ENCODE peak calls at places on chromosomes 16 and 17, in four cellular contexts. B, A, E and O are unnamed samples. For H3K36me3, the result is how much of the 10 kb centered on the place peaks cover.

GRCh38 chr17:42361781-42362186 is 26.5 kb downstream of the STAT3 start:
- DNase-seq in A (no peak), E (peak), B (no peak), O (peak)

GRCh38 chr16:1929578-1930337 is 11.5 kb upstream of the HS3ST6 start:
- DNase-seq in A (peak), E (peak), B (peak), O (peak)

GRCh38 chr17:21042434-21043295 is at the start of gene USP22:
- DNase-seq in B (peak), A (no peak), E (no peak), O (peak)

GRCh38 chr16:88865742-88866141 is 718 bp downstream of the PABPN1L start:
- DNase-seq in A (no peak), B (no peak), E (no peak), O (no peak)

GRCh38 chr17:58452738-58453137 is 35.4 kb upstream of the RNF43 start:
- DNase-seq in B (no peak), A (no peak), E (no peak), O (no peak)

GRCh38 chr17:66992911-66993310 is 28.4 kb downstream of the CACNG4 start:
- DNase-seq in B (no peak), A (no peak), E (no peak), O (no peak)

GRCh38 chr16:49452568-49452967 is 79.0 kb downstream of the C16orf78 start:
- DNase-seq in E (no peak), B (no peak), A (no peak), O (no peak)

GRCh38 chr17:74738051-74738996 is 1.3 kb downstream of the RAB37 start:
- DNase-seq in E (peak), A (peak), B (peak), O (no peak)

GRCh38 chr16:24645739-24646645 is 83.5 kb upstream of the TNRC6A start:
- DNase-seq in A (peak), B (peak), E (no peak), O (no peak)

GRCh38 chr16:476039-476438 is 50.6 kb downstream of the RAB11FIP3 start:
- DNase-seq in E (peak), B (no peak), A (no peak), O (no peak)

GRCh38 chr17:70166571-70166970 is 2.8 kb upstream of the KCNJ2 start:
- DNase-seq in E (no peak), B (no peak), A (no peak), O (no peak)

GRCh38 chr16:17784073-17784472 is 313.3 kb upstream of the XYLT1 start:
- DNase-seq in B (no peak), A (peak), E (no peak), O (no peak)

GRCh38 chr16:84844561-84845495 is 25.0 kb downstream of the CRISPLD2 start:
- DNase-seq in A (no peak), E (no peak), B (no peak), O (no peak)

GRCh38 chr17:74116087-74116717 is 87.3 kb upstream of the RPL38 start:
- DNase-seq in A (peak), B (no peak), E (no peak), O (no peak)

GRCh38 chr16:12171706-12172105 is 195.2 kb downstream of the SNX29 start:
- DNase-seq in B (no peak), E (no peak), A (no peak), O (no peak)

DNA sequence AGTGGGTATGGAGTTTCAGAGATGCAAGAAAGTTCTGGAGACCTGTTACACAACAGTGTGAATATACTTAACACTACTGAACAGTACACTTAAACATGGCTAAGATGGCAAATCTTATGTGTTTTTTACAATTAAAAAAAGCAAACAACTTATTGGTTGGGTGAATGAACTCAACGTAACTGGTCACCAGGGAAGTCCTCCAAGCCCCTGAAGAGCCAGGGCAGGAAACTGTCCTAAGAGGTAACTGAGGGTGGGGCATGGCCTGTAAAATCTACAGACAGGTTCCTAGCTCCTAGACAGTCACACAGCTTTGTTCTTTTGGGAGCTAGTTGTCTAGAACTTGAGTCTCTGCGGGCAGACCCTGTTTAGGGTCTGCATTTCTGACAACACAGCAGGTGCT is 10.3 kb downstream of the CSF3 start:
- DNase-seq in B (no peak), E (no peak), A (no peak), O (no peak)
- H3K36me3 ChIP-seq in B (under half), E (under half), A (under half), O (half or more)

GRCh38 chr16:80576343-80576912 is 35.6 kb downstream of the DYNLRB2 start:
- DNase-seq in A (no peak), B (no peak), E (no peak), O (no peak)

GRCh38 chr16:80577485-80578280 is 36.9 kb downstream of the DYNLRB2 start:
- DNase-seq in B (peak), E (no peak), A (peak), O (no peak)

GRCh38 chr16:80583466-80583865 is 42.7 kb downstream of the DYNLRB2 start:
- DNase-seq in E (no peak), B (peak), A (no peak), O (peak)

GRCh38 chr16:80585764-80586163 is 45.0 kb downstream of the DYNLRB2 start:
- DNase-seq in E (no peak), B (no peak), A (no peak), O (no peak)

DNA sequence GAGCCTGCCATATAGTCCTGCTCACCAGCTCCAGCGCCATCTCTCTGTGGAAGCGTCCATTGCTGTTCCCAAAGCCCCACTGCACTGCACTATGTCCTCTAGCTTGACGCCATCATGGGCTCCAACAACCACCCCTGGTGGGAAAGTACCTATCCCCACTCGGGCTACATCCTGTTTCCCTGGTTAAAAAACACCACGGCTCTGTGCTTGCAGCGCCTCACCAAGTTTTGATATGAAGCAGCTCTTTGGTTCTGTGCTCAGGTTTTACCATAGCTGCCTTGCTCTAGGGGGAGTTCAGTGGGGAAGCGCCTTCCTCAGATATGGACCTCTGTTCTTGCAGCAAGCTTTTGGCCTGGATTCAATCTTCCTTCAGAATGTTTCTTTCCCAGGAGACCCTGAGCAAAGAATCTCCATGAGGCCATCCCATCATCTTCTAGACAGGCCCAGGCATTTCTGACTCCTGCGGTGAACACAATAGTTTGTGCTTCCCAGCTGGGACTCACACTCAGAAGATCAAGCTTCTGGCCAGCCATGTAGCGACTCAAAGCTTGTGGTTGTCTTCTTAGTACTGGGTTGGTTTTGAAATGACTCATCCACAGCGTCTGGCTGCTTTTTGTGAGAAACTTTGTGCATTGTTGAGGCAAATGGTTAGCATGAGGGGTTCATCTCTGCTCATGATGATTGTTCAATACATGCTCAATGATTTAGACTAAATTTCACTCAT is 39.5 kb downstream of the DYNLRB2 start:
- DNase-seq in B (no peak), A (no peak), E (no peak), O (no peak)
- TF ChIP-seq CTCF in B (no peak), A (no peak), E (no peak), O (no peak)

DNA sequence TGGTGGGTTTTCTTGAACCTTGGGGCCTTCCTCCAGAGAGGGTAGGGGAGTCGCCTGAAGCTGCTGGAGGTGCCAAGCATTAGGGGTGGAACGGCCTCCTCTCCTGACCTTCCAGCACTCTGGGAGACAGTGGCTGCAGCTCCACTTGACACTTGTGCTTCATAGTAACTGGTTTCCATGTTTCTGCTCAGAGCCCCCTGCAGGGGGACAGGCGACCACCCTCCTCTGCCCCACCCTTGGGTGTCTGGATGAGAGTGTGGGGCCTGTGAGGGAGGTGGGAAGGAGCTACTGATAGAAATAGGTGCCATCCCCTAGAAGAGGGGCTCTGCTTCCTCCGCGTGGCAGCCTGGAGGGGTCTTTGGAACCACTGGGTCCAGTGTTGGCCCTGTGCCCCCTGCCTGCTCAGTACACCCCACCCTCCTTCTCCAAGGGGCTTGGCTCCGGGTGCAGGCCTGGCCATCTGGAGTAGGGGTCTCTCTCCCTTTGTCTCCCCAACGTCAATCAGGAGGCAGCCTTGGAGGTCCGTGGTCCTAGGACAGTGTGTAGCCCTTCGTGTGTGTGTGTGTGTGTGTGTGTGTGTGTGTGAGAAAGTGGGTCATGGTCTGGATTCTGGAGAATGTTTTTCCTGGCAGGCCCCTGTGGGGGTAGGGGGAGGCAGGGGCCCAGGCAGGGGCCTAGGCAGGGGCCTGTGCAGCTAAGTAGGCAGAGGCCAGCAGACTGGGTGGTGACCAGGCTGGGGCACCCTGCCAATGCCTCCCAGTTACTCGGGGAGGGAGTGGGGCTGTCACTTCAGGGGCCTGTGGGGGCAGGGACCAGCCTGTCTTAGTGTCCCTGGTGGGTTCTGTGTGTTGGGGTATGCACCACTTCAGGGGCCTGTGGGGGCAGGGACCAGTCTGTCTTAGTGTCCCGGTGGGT is 4.9 kb downstream of the LASP1 start:
- DNase-seq in E (no peak), A (no peak), B (no peak), O (peak)
- H3K27ac ChIP-seq in E (peak), A (peak), B (peak), O (no peak)

GRCh38 chr17:81920612-81921530 is 2.9 kb upstream of the SIRT7 start:
- DNase-seq in E (no peak), A (no peak), B (no peak), O (no peak)

GRCh38 chr17:81917565-81918332 is at the start of gene SIRT7:
- DNase-seq in B (peak), E (peak), A (peak), O (peak)

GRCh38 chr17:81921996-81922565 is 4.1 kb upstream of the SIRT7 start:
- DNase-seq in A (no peak), B (no peak), E (no peak), O (no peak)

GRCh38 chr17:81921531-81921862 is 3.5 kb upstream of the SIRT7 start:
- DNase-seq in B (no peak), A (no peak), E (no peak), O (no peak)

GRCh38 chr17:81918762-81919545 is 978 bp upstream of the SIRT7 start:
- DNase-seq in B (no peak), E (peak), A (no peak), O (no peak)
- H3K36me3 ChIP-seq in B (under half), E (under half), A (under half), O (under half)

DNA sequence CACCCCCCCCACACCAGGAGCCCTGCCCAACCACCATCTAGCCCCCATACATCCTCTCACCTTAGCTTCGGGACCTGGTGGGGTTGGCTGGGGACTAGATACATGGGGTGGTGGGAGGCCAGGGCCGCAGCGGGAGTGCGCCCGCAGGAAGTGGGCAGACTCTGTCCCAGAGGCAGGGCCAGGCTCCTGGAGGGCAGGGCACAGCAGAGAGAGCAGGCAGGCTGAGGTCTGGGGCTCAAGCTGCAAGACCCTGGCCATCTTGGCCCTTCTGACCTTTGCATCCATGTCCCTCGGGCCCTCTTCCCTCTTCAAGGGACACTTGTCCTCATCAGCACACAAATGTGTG is 2.7 kb downstream of the ENKD1 start:
- DNase-seq in B (no peak), A (no peak), E (no peak), O (no peak)
- TF ChIP-seq CTCF in B (no peak), A (no peak), E (no peak), O (no peak)

GRCh38 chr16:11084484-11085024 is 140.2 kb downstream of the CLEC16A start:
- DNase-seq in A (no peak), E (no peak), B (no peak), O (peak)
- H3K27ac ChIP-seq in A (peak), E (peak), B (no peak), O (peak)

DNA sequence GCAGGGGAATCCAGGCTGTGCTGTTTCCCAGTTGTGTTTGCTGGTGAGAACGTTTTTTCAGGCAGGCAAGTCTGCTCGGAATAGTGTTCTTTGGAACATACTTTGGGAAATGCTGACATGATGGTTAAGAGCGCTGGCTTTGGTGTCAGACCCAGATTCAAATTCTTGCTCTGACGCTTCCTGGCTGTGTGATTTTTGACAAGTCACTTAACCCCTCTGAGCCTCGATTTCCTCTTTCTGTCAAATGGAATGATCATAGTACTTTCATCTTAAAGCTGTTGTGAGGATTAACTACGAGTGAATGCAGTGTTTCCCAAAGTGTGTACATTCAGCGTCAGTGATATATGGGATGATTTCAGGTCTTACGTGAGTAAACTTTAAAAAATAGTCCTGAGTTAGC is 4.8 kb downstream of the FBRS start:
- DNase-seq in A (no peak), E (no peak), B (no peak), O (no peak)
- H3K36me3 ChIP-seq in A (under half), E (under half), B (under half), O (half or more)

DNA sequence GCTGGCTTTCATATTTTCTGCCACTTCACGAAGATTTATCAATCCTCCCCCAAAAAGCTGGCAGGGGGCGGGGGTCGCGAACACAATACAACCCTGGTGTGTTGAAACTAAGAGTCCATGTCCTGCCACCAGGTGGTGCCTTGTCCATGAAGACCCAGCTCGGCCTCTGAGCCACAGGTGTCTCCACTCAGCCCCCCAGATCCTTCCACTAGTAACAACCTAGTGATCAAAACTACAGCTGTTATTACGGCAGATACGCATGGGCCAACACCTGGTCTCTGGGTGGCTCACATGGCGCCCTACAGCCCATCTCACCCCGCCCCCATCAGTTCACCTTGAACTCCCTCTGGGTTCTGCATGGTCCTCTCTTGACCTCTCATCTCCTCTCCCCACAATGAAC is 27.7 kb downstream of the USP7 start:
- DNase-seq in B (no peak), A (no peak), E (peak), O (no peak)
- TF ChIP-seq CTCF in B (no peak), A (no peak), E (no peak), O (no peak)

GRCh38 chr17:79915850-79916430 is 76.7 kb upstream of the CBX4 start:
- DNase-seq in B (peak), E (peak), A (peak), O (no peak)
- H3K27ac ChIP-seq in B (peak), E (no peak), A (peak), O (no peak)

DNA sequence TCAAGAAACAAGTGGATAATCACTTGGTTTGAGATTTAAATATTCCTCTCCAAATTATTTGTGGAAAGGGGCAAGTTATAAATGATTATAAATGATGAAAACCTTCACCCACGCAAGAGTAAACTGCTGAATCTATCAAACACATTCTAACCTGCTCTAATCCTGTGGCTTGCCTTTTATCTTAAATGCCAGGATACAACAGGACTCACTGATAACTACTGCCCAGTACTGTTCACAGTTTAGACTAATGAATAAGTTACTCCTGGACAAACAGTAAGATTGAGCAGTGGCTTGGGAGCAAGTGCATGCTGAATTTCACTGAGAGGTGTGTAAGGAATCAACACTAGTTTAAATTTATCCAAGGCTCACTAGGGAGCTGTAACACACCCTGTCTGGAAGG is 31.1 kb downstream of the IGF2BP1 start:
- DNase-seq in A (no peak), B (no peak), E (no peak), O (no peak)
- H3K36me3 ChIP-seq in A (under half), B (under half), E (under half), O (under half)